ENCODE peak calls at places on chromosomes 12 and 14, in nine cellular contexts. A, V, U, H, S, J, L, Z and R are unnamed samples.

GRCh38 chr12:31896514-31897039 is 62.6 kb upstream of the RESF1 start:
- DNase-seq in J (peak), S (peak), A (peak), U (peak), Z (no peak), V (no peak), L (no peak), H (no peak), R (peak)

GRCh38 chr14:100132903-100133510 is 26.4 kb downstream of the DEGS2 start:
- DNase-seq in V (no peak), U (no peak), J (no peak), Z (no peak), L (no peak), H (no peak), A (no peak), S (no peak), R (no peak)

GRCh38 chr12:102833687-102834435 is 83.2 kb downstream of the PAH start:
- DNase-seq in J (no peak), U (no peak), A (peak), V (no peak), Z (no peak), H (no peak), L (no peak), S (peak), R (peak)

GRCh38 chr12:131114942-131115584 is 161.4 kb downstream of the ADGRD1 start:
- DNase-seq in U (no peak), Z (no peak), L (no peak), H (no peak), J (no peak), S (no peak), V (no peak), A (no peak), R (no peak)

GRCh38 chr14:88516742-88517418 is 37.9 kb downstream of the PTPN21 start:
- DNase-seq in U (no peak), Z (no peak), V (no peak), S (no peak), A (no peak), J (no peak), H (no peak), L (peak), R (no peak)

GRCh38 chr12:65419284-65420072 is 141.0 kb downstream of the MSRB3 start:
- DNase-seq in A (no peak), U (no peak), S (no peak), Z (no peak), J (no peak), V (no peak), L (no peak), H (no peak), R (no peak)

GRCh38 chr12:58009355-58009754 is 68.0 kb downstream of the ATP23 start:
- DNase-seq in L (no peak), Z (no peak), S (no peak), H (no peak), A (no peak), U (no peak), V (no peak), J (no peak), R (no peak)

GRCh38 chr12:7130791-7131501 is 775 bp downstream of the CLSTN3 start:
- DNase-seq in A (peak), H (peak), V (peak), Z (no peak), L (peak), J (peak), S (peak), U (no peak), R (peak)

GRCh38 chr14:102344485-102344884 is 18.2 kb downstream of the CINP start:
- DNase-seq in H (no peak), S (no peak), U (no peak), J (no peak), L (no peak), A (no peak), V (peak), Z (no peak), R (no peak)

GRCh38 chr12:180445-180844 is 33.5 kb downstream of the SLC6A12 start:
- DNase-seq in A (peak), J (peak), H (no peak), V (peak), L (no peak), U (no peak), S (peak), Z (no peak), R (peak)

GRCh38 chr12:56991319-56991906 is 14.9 kb downstream of the ZBTB39 start:
- DNase-seq in J (no peak), Z (no peak), H (no peak), S (peak), L (no peak), V (peak), A (no peak), U (no peak), R (no peak)

GRCh38 chr12:100716658-100716948 is 78.0 kb upstream of the ANO4 start:
- DNase-seq in H (no peak), A (peak), S (no peak), J (no peak), Z (no peak), L (no peak), V (no peak), U (no peak), R (no peak)

GRCh38 chr12:65099182-65099581 is 21.9 kb downstream of the WIF1 start:
- DNase-seq in L (no peak), S (no peak), Z (no peak), U (no peak), V (no peak), H (no peak), A (no peak), J (no peak), R (no peak)

GRCh38 chr12:88960213-88960878 is 380.1 kb upstream of the KITLG start:
- DNase-seq in S (no peak), V (no peak), H (no peak), Z (no peak), U (no peak), A (peak), J (no peak), L (no peak), R (no peak)

GRCh38 chr12:120488057-120488660 is 7.8 kb upstream of the DYNLL1 start:
- DNase-seq in J (no peak), Z (no peak), A (no peak), L (no peak), H (no peak), U (no peak), S (no peak), V (peak), R (no peak)

GRCh38 chr14:75126679-75127473 is at the start of gene NEK9:
- DNase-seq in V (peak), A (peak), Z (peak), H (peak), S (peak), J (peak), U (peak), L (peak), R (peak)

GRCh38 chr14:93104961-93105360 is 10.8 kb downstream of the ITPK1 start:
- DNase-seq in V (no peak), Z (no peak), U (no peak), A (no peak), H (no peak), L (no peak), J (no peak), S (no peak), R (no peak)

GRCh38 chr12:72774023-72774422 is 501.9 kb downstream of the TRHDE start:
- DNase-seq in H (no peak), J (no peak), V (no peak), Z (no peak), U (no peak), S (no peak), A (no peak), L (no peak), R (no peak)

GRCh38 chr14:25400607-25401206 is 350.8 kb upstream of the STXBP6 start:
- DNase-seq in L (peak), V (no peak), U (no peak), H (peak), S (peak), J (peak), Z (no peak), A (peak), R (no peak)

GRCh38 chr14:105335735-105336476 is 21.4 kb downstream of the PACS2 start:
- DNase-seq in J (no peak), A (no peak), V (peak), L (no peak), S (no peak), U (no peak), H (no peak), Z (no peak), R (no peak)

GRCh38 chr12:10919809-10920208 is 9.2 kb upstream of the PRH2 start:
- DNase-seq in H (no peak), S (no peak), Z (no peak), V (no peak), J (no peak), L (no peak), U (no peak), A (no peak), R (no peak)

GRCh38 chr14:59282366-59282765 is 93.9 kb downstream of the DAAM1 start:
- DNase-seq in A (peak), L (no peak), Z (no peak), S (no peak), J (no peak), V (no peak), H (no peak), U (no peak), R (no peak)

GRCh38 chr12:42421844-42422779 is 96.1 kb downstream of the PPHLN1 start:
- DNase-seq in J (no peak), U (no peak), V (no peak), H (no peak), Z (no peak), L (no peak), S (no peak), A (peak), R (peak)